ENCODE peak calls at places on chromosomes 1 and 21, in six cellular contexts. S is skeletal muscle cell; U is stimulated activated CD4-positive, alpha-beta T cell treated with anti-CD3 and anti-CD28 coated beads, Interleukin-1b, Interleukin-23, amount 100 ng/mL, for 1 hour; T is left cardiac atrium; D is AG08395; A is nucleus accumbens. E is an unnamed sample.

GRCh38 chr1:214123061-214123784 is 135.4 kb downstream of the PROX1 start:
- DNase-seq in S (peak; percentile 37), U (peak; percentile 1), T (no peak), D (peak; percentile 63), A (peak; percentile 2), E (no peak)

GRCh38 chr1:59025201-59025600 is 241.4 kb upstream of the JUN start:
- DNase-seq in S (peak; percentile 52), U (no peak), T (no peak), D (no peak), A (no peak), E (no peak)

GRCh38 chr1:36562181-36562685 is 79.5 kb upstream of the CSF3R start:
- DNase-seq in S (no peak), U (no peak), T (no peak), D (no peak), A (no peak), E (no peak)

GRCh38 chr1:243294723-243295121 is 38.9 kb downstream of the SDCCAG8 start:
- DNase-seq in S (peak; percentile 58), U (no peak), T (no peak), D (peak; percentile 24), A (no peak), E (no peak)

GRCh38 chr1:154404511-154404931 is 622 bp upstream of the IL6R start:
- DNase-seq in S (no peak), U (no peak), T (no peak), D (no peak), A (no peak), E (no peak)

GRCh38 chr1:116767782-116768382 is 13.7 kb downstream of the CD2 start:
- DNase-seq in S (peak; percentile 63), U (no peak), T (no peak), D (no peak), A (no peak), E (no peak)

GRCh38 chr1:162835157-162835899 is 25.6 kb downstream of the CCDC190 start:
- DNase-seq in S (no peak), U (no peak), T (no peak), D (no peak), A (no peak), E (no peak)

GRCh38 chr1:109783436-109783835 is 19.7 kb upstream of the EPS8L3 start:
- DNase-seq in S (no peak), U (no peak), T (peak; percentile 32), D (peak; percentile 73), A (no peak), E (peak; percentile 38)

GRCh38 chr21:45471229-45472052 is 66.5 kb downstream of the COL18A1 start:
- DNase-seq in S (peak; percentile 80), U (no peak), T (peak; percentile 57), D (peak; percentile 85), A (no peak), E (no peak)

GRCh38 chr1:173507847-173508209 is 30.7 kb downstream of the PRDX6 start:
- DNase-seq in S (no peak), U (no peak), T (no peak), D (no peak), A (no peak), E (no peak)

GRCh38 chr21:17514124-17514481 is 1.3 kb downstream of the CXADR start:
- DNase-seq in S (no peak), U (no peak), T (no peak), D (no peak), A (no peak), E (no peak)

GRCh38 chr1:111677604-111678003 is 58.0 kb downstream of the RAP1A start:
- DNase-seq in S (no peak), U (no peak), T (no peak), D (no peak), A (no peak), E (no peak)

GRCh38 chr1:37514350-37515184 is at the start of gene MEAF6:
- DNase-seq in S (peak; percentile 36), U (peak; percentile 57), T (peak; percentile 89), D (peak; percentile 97), A (peak; percentile 52), E (peak; percentile 92)

GRCh38 chr1:229027622-229028182 is 243.2 kb upstream of the RAB4A start:
- DNase-seq in S (peak; percentile 58), U (no peak), T (peak; percentile 57), D (peak; percentile 37), A (no peak), E (peak; percentile 61)

GRCh38 chr1:220001095-220001501 is 45.2 kb downstream of the EPRS1 start:
- DNase-seq in S (no peak), U (no peak), T (no peak), D (no peak), A (no peak), E (no peak)

GRCh38 chr1:172482044-172482443 is 38.2 kb upstream of the PIGC start:
- DNase-seq in S (no peak), U (no peak), T (no peak), D (no peak), A (no peak), E (no peak)

GRCh38 chr1:19425643-19426245 is 59.6 kb downstream of the CAPZB start:
- DNase-seq in S (no peak), U (no peak), T (no peak), D (no peak), A (no peak), E (no peak)

GRCh38 chr1:47616906-47617305 is 179.1 kb downstream of the FOXD2 start:
- DNase-seq in S (no peak), U (no peak), T (no peak), D (no peak), A (no peak), E (no peak)

GRCh38 chr1:924619-925323 is 1.0 kb downstream of the SAMD11 start:
- DNase-seq in S (no peak), U (no peak), T (peak; percentile 64), D (no peak), A (no peak), E (no peak)

GRCh38 chr1:212450331-212450881 is 17.7 kb downstream of the NENF start:
- DNase-seq in S (peak; percentile 49), U (no peak), T (no peak), D (no peak), A (no peak), E (no peak)

GRCh38 chr1:85121744-85122143 is 73.4 kb upstream of the MCOLN3 start:
- DNase-seq in S (no peak), U (no peak), T (no peak), D (no peak), A (no peak), E (no peak)

GRCh38 chr1:187842406-187843165 is 1013.8 kb downstream of the PLA2G4A start:
- DNase-seq in S (peak; percentile 19), U (no peak), T (no peak), D (no peak), A (no peak), E (no peak)

GRCh38 chr1:175749075-175749474 is 5.7 kb upstream of the TNR start:
- DNase-seq in S (no peak), U (no peak), T (no peak), D (no peak), A (no peak), E (no peak)

GRCh38 chr1:58064281-58064680 is 482.2 kb downstream of the OMA1 start:
- DNase-seq in S (no peak), U (no peak), T (no peak), D (no peak), A (no peak), E (no peak)

E was measured in Right ventricle myocardium superior.